ENCODE peak calls at places on chromosomes 3 and 15, in seven cellular contexts. Z is fibroblast of mammary gland, E is GM12865, I is kidney, O is brain microvascular endothelial cell, L is bronchial epithelial cell, P is GM23338. N is an unnamed sample.

GRCh38 chr3:145557405-145557804 is 603.6 kb downstream of the PLOD2 start:
- DNase-seq in Z (peak), E (no peak), I (no peak), O (peak), L (no peak), P (peak), N (no peak)

GRCh38 chr3:183518446-183519185 is 36.9 kb downstream of the KLHL6 start:
- DNase-seq in Z (no peak), E (peak), I (no peak), O (no peak), L (no peak), P (peak), N (no peak)

GRCh38 chr3:52523386-52524257 is 10.0 kb downstream of the NT5DC2 start:
- DNase-seq in Z (no peak), E (no peak), I (peak), O (peak), L (no peak), P (no peak), N (no peak)

GRCh38 chr15:39242345-39242744 is 338.5 kb upstream of the THBS1 start:
- DNase-seq in Z (peak), E (no peak), I (no peak), O (no peak), L (peak), P (no peak), N (no peak)

GRCh38 chr15:90769375-90769774 is 52.2 kb downstream of the BLM start:
- DNase-seq in Z (no peak), E (no peak), I (no peak), O (no peak), L (no peak), P (no peak), N (no peak)

GRCh38 chr15:41511331-41512077 is 2.1 kb downstream of the LTK start:
- DNase-seq in Z (no peak), E (no peak), I (no peak), O (no peak), L (no peak), P (peak), N (no peak)

GRCh38 chr3:156553705-156554356 is 1.1 kb downstream of the SSR3 start:
- DNase-seq in Z (peak), E (peak), I (no peak), O (peak), L (peak), P (peak), N (no peak)

GRCh38 chr3:36859494-36859893 is 85.4 kb downstream of the TRANK1 start:
- DNase-seq in Z (no peak), E (no peak), I (no peak), O (no peak), L (no peak), P (no peak), N (no peak)

GRCh38 chr15:60423540-60423939 is 25.8 kb upstream of the ANXA2 start:
- DNase-seq in Z (peak), E (peak), I (no peak), O (peak), L (peak), P (peak), N (no peak)

GRCh38 chr15:80174017-80174746 is 21.4 kb downstream of the FAH start:
- DNase-seq in Z (peak), E (no peak), I (no peak), O (peak), L (no peak), P (no peak), N (no peak)

GRCh38 chr15:92655178-92655995 is at the start of gene FAM174B:
- DNase-seq in Z (peak), E (peak), I (no peak), O (no peak), L (no peak), P (peak), N (no peak)

GRCh38 chr3:111924283-111924682 is 54.5 kb upstream of the ABHD10 start:
- DNase-seq in Z (no peak), E (no peak), I (peak), O (no peak), L (no peak), P (no peak), N (peak)

GRCh38 chr15:90845201-90845949 is 23.0 kb upstream of the FURIN start:
- DNase-seq in Z (peak), E (peak), I (no peak), O (peak), L (peak), P (no peak), N (no peak)

GRCh38 chr3:42728056-42728455 is 25.5 kb upstream of the HHATL start:
- DNase-seq in Z (no peak), E (no peak), I (no peak), O (no peak), L (no peak), P (no peak), N (no peak)

GRCh38 chr3:12994357-12994606 is 78.9 kb downstream of the IQSEC1 start:
- DNase-seq in Z (no peak), E (peak), I (peak), O (no peak), L (no peak), P (peak), N (no peak)

GRCh38 chr15:49238342-49238741 is 68.3 kb downstream of the GALK2 start:
- DNase-seq in Z (peak), E (no peak), I (no peak), O (no peak), L (no peak), P (no peak), N (no peak)

GRCh38 chr3:143464850-143465249 is 345.3 kb downstream of the CHST2 start:
- DNase-seq in Z (peak), E (peak), I (peak), O (peak), L (peak), P (no peak), N (no peak)

GRCh38 chr3:197306374-197307086 is 8.1 kb upstream of the DLG1 start:
- DNase-seq in Z (peak), E (no peak), I (no peak), O (no peak), L (peak), P (no peak), N (no peak)

GRCh38 chr15:90840954-90841353 is 27.4 kb upstream of the FURIN start:
- DNase-seq in Z (no peak), E (no peak), I (no peak), O (no peak), L (no peak), P (no peak), N (no peak)

GRCh38 chr15:35290301-35290721 is 205.2 kb upstream of the NANOGP8 start:
- DNase-seq in Z (no peak), E (no peak), I (no peak), O (no peak), L (peak), P (no peak), N (no peak)

GRCh38 chr3:124315215-124316033 is 323.5 kb upstream of the ROPN1 start:
- DNase-seq in Z (peak), E (no peak), I (no peak), O (peak), L (peak), P (no peak), N (no peak)

GRCh38 chr3:128870327-128870726 is 9.1 kb upstream of the ACAD9 start:
- DNase-seq in Z (no peak), E (peak), I (no peak), O (no peak), L (no peak), P (no peak), N (no peak)

GRCh38 chr3:32056559-32057290 is 49.7 kb upstream of the GPD1L start:
- DNase-seq in Z (no peak), E (no peak), I (no peak), O (no peak), L (peak), P (no peak), N (no peak)

GRCh38 chr15:58224068-58224467 is 85.9 kb downstream of the AQP9 start:
- DNase-seq in Z (peak), E (no peak), I (no peak), O (no peak), L (no peak), P (no peak), N (no peak)

GRCh38 chr3:116102037-116102436 is 343.2 kb downstream of the LSAMP start:
- DNase-seq in Z (no peak), E (no peak), I (no peak), O (no peak), L (no peak), P (no peak), N (no peak)
- TF ChIP-seq CTCF in Z (peak), E (no peak), I (no peak), O (no peak), L (no peak), P (no peak), N (no peak)

GRCh38 chr3:195856410-195857084 is 44.8 kb upstream of the MUC4 start:
- DNase-seq in Z (no peak), E (no peak), I (peak), O (no peak), L (no peak), P (no peak), N (no peak)

GRCh38 chr3:195853036-195853435 is 41.3 kb upstream of the MUC4 start:
- DNase-seq in Z (no peak), E (no peak), I (peak), O (no peak), L (no peak), P (no peak), N (no peak)

GRCh38 chr3:195853930-195854478 is 42.3 kb upstream of the MUC4 start:
- DNase-seq in Z (no peak), E (no peak), I (no peak), O (no peak), L (no peak), P (no peak), N (no peak)

GRCh38 chr3:195854628-195855300 is 43.0 kb upstream of the MUC4 start:
- DNase-seq in Z (no peak), E (no peak), I (peak), O (no peak), L (no peak), P (no peak), N (no peak)

GRCh38 chr3:195855471-195856409 is 44.0 kb upstream of the MUC4 start:
- DNase-seq in Z (no peak), E (no peak), I (peak), O (no peak), L (peak), P (no peak), N (no peak)
- TF ChIP-seq CTCF in Z (no peak), E (no peak), I (no peak), O (peak), L (peak), P (peak), N (peak)

DNA sequence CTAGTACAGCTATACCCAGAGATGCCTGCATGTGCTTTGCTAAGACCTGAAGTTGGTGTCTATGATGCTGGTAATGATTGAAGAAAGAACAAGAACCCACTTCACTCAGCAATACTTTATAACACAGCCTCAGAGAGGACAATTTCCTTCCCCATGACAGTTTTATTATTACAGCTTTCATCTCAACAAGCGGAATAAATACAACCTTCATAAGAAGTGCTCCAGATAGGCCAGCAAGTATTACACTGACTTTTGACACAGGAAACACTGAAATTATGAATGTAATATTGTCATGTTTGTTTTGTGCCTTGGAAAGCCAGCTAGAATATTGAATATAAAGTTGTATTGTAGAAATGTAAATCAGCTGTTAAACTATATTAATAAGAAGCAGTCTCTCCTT is 557.4 kb upstream of the ARPP21 start:
- DNase-seq in Z (no peak), E (no peak), I (no peak), O (no peak), L (no peak), P (no peak), N (no peak)
- TF ChIP-seq CTCF in Z (no peak), E (no peak), I (no peak), O (no peak), L (no peak), P (no peak), N (no peak)

DNA sequence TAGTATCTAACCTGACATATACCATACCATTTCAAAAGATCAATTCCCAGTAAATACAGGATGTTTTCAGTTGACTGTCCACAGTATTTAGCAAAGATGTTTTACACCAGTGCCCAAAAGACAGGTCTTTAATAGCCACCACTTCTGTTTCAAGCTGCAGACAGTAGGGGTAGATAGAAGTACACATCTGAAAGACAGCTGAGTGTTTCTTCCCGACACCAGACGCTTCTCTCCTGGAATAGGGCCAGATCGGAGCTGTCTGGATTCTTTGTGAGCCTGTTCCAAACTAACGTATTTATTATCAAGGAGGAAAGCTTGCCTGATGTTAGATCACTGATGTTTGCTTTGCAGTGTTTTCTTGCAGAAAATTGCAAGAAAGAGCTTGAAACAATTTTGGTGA is 136.1 kb upstream of the RBMS3 start:
- DNase-seq in Z (peak), E (no peak), I (no peak), O (peak), L (peak), P (peak), N (peak)
- TF ChIP-seq CTCF in Z (peak), E (no peak), I (peak), O (peak), L (no peak), P (peak), N (peak)

GRCh38 chr3:56753206-56753605 is 48.5 kb downstream of the ARHGEF3 start:
- DNase-seq in Z (peak), E (peak), I (no peak), O (no peak), L (peak), P (no peak), N (no peak)
- TF ChIP-seq CTCF in Z (no peak), E (no peak), I (no peak), O (no peak), L (no peak), P (no peak), N (no peak)

DNA sequence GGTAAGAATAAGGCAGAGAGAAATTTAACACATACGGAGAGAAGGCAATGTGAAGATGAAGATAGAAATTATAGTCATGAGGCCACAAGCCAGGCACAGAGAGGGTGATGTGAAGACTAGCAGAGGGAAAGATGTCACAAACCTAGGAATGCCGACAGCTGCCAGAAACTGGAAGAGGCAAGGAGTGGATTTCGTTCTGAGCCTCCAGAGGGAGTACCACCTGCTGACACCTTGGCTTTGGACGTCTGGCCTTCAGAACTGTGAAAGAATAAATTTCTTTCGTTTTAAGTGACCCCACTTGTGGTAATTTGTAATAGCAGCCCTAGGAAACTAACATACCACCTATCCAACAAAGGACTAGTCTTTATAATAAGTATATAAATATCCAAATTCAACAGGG is 5.0 kb upstream of the SGO1 start:
- DNase-seq in Z (no peak), E (no peak), I (no peak), O (no peak), L (no peak), P (peak), N (no peak)
- TF ChIP-seq CTCF in Z (no peak), E (no peak), I (no peak), O (peak), L (no peak), P (peak), N (no peak)

GRCh38 chr15:72344602-72345001 is 24.6 kb upstream of the CELF6 start:
- DNase-seq in Z (no peak), E (no peak), I (no peak), O (no peak), L (no peak), P (no peak), N (no peak)

GRCh38 chr15:72341361-72341760 is 21.4 kb upstream of the CELF6 start:
- DNase-seq in Z (no peak), E (no peak), I (no peak), O (no peak), L (no peak), P (peak), N (no peak)

GRCh38 chr15:72340366-72340765 is 20.4 kb upstream of the CELF6 start:
- DNase-seq in Z (peak), E (no peak), I (no peak), O (no peak), L (no peak), P (no peak), N (no peak)

GRCh38 chr15:72339777-72340177 is 19.8 kb upstream of the CELF6 start:
- DNase-seq in Z (peak), E (no peak), I (no peak), O (peak), L (peak), P (no peak), N (no peak)

DNA sequence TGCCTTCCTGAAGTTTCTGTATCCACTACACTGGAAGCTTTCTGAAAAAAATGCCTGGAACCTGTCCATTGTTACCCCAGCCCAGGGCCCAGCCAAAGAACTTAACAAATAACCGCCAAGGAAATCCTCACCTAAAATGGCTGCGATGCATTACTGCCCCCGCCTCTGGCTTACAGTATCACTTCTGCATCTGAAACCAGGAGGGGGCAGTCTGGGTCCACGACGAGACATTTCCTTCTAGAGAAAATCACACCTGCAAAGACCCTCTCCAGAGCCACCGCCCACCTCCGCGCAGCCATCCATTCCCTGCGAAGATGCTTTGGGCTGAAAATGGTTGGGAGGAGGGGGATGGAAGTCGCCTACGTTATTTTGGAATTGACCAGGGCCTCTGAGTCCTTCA is 22.4 kb upstream of the CELF6 start:
- DNase-seq in Z (peak), E (peak), I (no peak), O (peak), L (peak), P (peak), N (no peak)
- TF ChIP-seq CTCF in Z (peak), E (peak), I (peak), O (peak), L (peak), P (peak), N (peak)

GRCh38 chr3:68206524-68207117 is 552.2 kb upstream of the SUCLG2 start:
- DNase-seq in Z (no peak), E (peak), I (no peak), O (no peak), L (no peak), P (peak), N (no peak)
- TF ChIP-seq CTCF in Z (no peak), E (no peak), I (no peak), O (no peak), L (no peak), P (peak), N (peak)

GRCh38 chr15:31214158-31214863 is 112.3 kb upstream of the KLF13 start:
- DNase-seq in Z (no peak), E (no peak), I (no peak), O (no peak), L (no peak), P (no peak), N (no peak)
- TF ChIP-seq CTCF in Z (no peak), E (no peak), I (no peak), O (no peak), L (peak), P (no peak), N (no peak)

N was measured in LNCaP clone FGC.